ENCODE peak calls at places on chromosomes 1 and 21, in five cellular contexts. O is left lung, A is upper lobe of right lung, V is H9, C is Calu3. Y is an unnamed sample.

GRCh38 chr1:59414406-59415133 is 117.7 kb downstream of the FGGY start:
- DNase-seq in V (no peak), A (no peak), O (no peak), C (no peak), Y (no peak)

GRCh38 chr1:156816561-156817328 is at the start of gene SH2D2A:
- DNase-seq in A (peak; percentile 73), C (no peak), V (no peak), O (peak; percentile 56), Y (no peak)

GRCh38 chr1:230211436-230212145 is 144.6 kb downstream of the GALNT2 start:
- DNase-seq in O (no peak), V (no peak), A (no peak), C (no peak), Y (no peak)

GRCh38 chr1:41874350-41874749 is 44.4 kb downstream of the HIVEP3 start:
- DNase-seq in A (no peak), O (no peak), V (no peak), C (no peak), Y (no peak)

GRCh38 chr1:117371436-117372151 is 4.3 kb downstream of the MAN1A2 start:
- DNase-seq in A (no peak), O (no peak), C (no peak), V (no peak), Y (no peak)

GRCh38 chr1:40389871-40390560 is 16.5 kb downstream of the SMAP2 start:
- DNase-seq in C (no peak), A (no peak), O (no peak), V (no peak), Y (no peak)

GRCh38 chr1:205670611-205671430 is 9.5 kb downstream of the SLC45A3 start:
- DNase-seq in A (no peak), O (no peak), C (no peak), V (no peak), Y (no peak)

GRCh38 chr1:3070654-3071506 is 1.9 kb downstream of the PRDM16 start:
- DNase-seq in A (peak; percentile 68), C (no peak), V (peak; percentile 51), O (no peak), Y (peak; percentile 41)

GRCh38 chr1:100249537-100250257 is at the start of gene DBT:
- DNase-seq in C (peak; percentile 88), V (peak; percentile 97), A (peak; percentile 95), O (peak; percentile 97), Y (peak; percentile 93)

GRCh38 chr1:46413596-46413985 is 19.5 kb downstream of the FAAH start:
- DNase-seq in O (no peak), A (no peak), C (peak; percentile 22), V (peak; percentile 73), Y (peak; percentile 65)

GRCh38 chr1:111988743-111989453 is 570 bp downstream of the KCND3 start:
- DNase-seq in C (no peak), O (no peak), V (peak; percentile 54), A (peak; percentile 70), Y (peak; percentile 31)

GRCh38 chr1:80989455-80989854 is 811.3 kb upstream of the ADGRL2 start:
- DNase-seq in V (no peak), O (no peak), C (no peak), A (no peak), Y (no peak)

GRCh38 chr1:175152006-175152652 is 40.4 kb downstream of the KIAA0040 start:
- DNase-seq in A (no peak), V (peak; percentile 79), C (peak; percentile 80), O (peak; percentile 49), Y (peak; percentile 84)

GRCh38 chr1:246295968-246296367 is 211.1 kb downstream of the SMYD3 start:
- DNase-seq in V (no peak), O (peak; percentile 36), C (no peak), A (no peak), Y (no peak)

GRCh38 chr1:113434081-113434873 is 44.0 kb downstream of the MAGI3 start:
- DNase-seq in V (no peak), C (no peak), O (no peak), A (no peak), Y (no peak)

GRCh38 chr1:201715801-201716741 is 112.9 kb upstream of the IPO9 start:
- DNase-seq in O (peak; percentile 61), A (peak; percentile 46), V (no peak), C (no peak), Y (no peak)

GRCh38 chr1:33654267-33654832 is 181.9 kb downstream of the ZSCAN20 start:
- DNase-seq in O (no peak), C (peak; percentile 18), V (peak; percentile 53), A (no peak), Y (peak; percentile 33)

GRCh38 chr1:21333824-21334213 is 43.6 kb upstream of the ECE1 start:
- DNase-seq in O (no peak), C (no peak), V (no peak), A (no peak), Y (no peak)

GRCh38 chr1:53956308-53957168 is 10.4 kb downstream of the LRRC42 start:
- DNase-seq in C (no peak), A (no peak), O (no peak), V (no peak), Y (no peak)

GRCh38 chr1:4425892-4426291 is 228.5 kb upstream of the AJAP1 start:
- DNase-seq in A (no peak), C (no peak), V (peak; percentile 94), O (no peak), Y (no peak)

GRCh38 chr1:3174487-3175247 is 105.7 kb downstream of the PRDM16 start:
- DNase-seq in A (peak; percentile 85), C (peak; percentile 37), V (no peak), O (peak; percentile 66), Y (no peak)

GRCh38 chr1:1420654-1421134 is 382 bp downstream of the ANKRD65 start:
- DNase-seq in A (no peak), C (no peak), V (peak; percentile 34), O (no peak), Y (no peak)

GRCh38 chr1:186578325-186579016 is 101.8 kb downstream of the PTGS2 start:
- DNase-seq in V (no peak), O (no peak), A (no peak), C (peak; percentile 51), Y (no peak)

GRCh38 chr1:33612877-33613487 is 140.5 kb downstream of the ZSCAN20 start:
- DNase-seq in V (peak; percentile 76), A (no peak), O (no peak), C (peak; percentile 69), Y (peak; percentile 79)

GRCh38 chr1:111561328-111561727 is 57.9 kb upstream of the ADORA3 start:
- DNase-seq in C (no peak), O (no peak), V (no peak), A (no peak), Y (no peak)

GRCh38 chr21:34110594-34111202 is 37.3 kb downstream of the MRPS6 start:
- DNase-seq in V (no peak), O (no peak), A (no peak), C (no peak), Y (no peak)

GRCh38 chr1:91501527-91501859 is 842 bp downstream of the CDC7 start:
- DNase-seq in A (no peak), V (no peak), C (no peak), O (no peak), Y (peak; percentile 37)

GRCh38 chr1:183881387-183882084 is 76.6 kb downstream of the RGL1 start:
- DNase-seq in A (peak; percentile 75), O (peak; percentile 75), C (peak; percentile 96), V (peak; percentile 72), Y (no peak)

GRCh38 chr1:204782118-204782700 is 88.5 kb upstream of the NFASC start:
- DNase-seq in C (no peak), V (no peak), A (no peak), O (no peak), Y (no peak)

GRCh38 chr1:27372808-27373690 is 1.6 kb downstream of the FCN3 start:
- DNase-seq in C (no peak), A (peak; percentile 62), V (peak; percentile 67), O (no peak), Y (no peak)

GRCh38 chr21:17498586-17498985 is 14.3 kb upstream of the CXADR start:
- DNase-seq in O (no peak), V (no peak), C (no peak), A (no peak), Y (no peak)
- TF ChIP-seq CTCF in O (no peak), V (no peak), C (no peak), A (no peak), Y (no peak)

DNA sequence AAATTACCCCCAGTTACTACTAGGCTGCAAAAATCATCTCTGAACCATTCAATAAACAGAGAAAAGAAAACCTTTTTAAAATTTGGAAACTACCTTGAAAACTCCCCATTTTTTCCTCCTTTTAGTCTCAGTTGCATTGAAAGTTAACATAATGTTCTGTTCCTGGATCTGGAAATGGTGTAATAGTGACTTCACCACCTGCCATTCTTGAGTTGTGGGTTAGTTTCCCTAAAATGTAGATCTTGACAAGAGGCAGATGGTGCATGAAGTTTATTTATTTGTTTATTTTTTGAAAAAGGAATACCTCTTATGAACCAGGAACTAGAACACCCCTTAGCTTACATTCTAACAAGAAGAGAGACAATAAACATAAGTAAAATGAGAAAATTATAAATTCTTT is 72.8 kb downstream of the ATF6 start:
- DNase-seq in V (no peak), C (no peak), O (no peak), A (no peak), Y (no peak)
- TF ChIP-seq CTCF in V (no peak), C (no peak), O (no peak), A (no peak), Y (no peak)

GRCh38 chr1:198106007-198106406 is 50.8 kb upstream of the NEK7 start:
- DNase-seq in O (no peak), V (no peak), C (no peak), A (no peak), Y (no peak)
- TF ChIP-seq CTCF in O (no peak), V (peak; percentile 39), C (no peak), A (no peak), Y (no peak)

GRCh38 chr1:25501235-25502058 is 42.0 kb upstream of the LDLRAP1 start:
- DNase-seq in C (no peak), V (peak; percentile 92), O (no peak), A (no peak), Y (peak; percentile 54)
- TF ChIP-seq CTCF in C (no peak), V (peak; percentile 87), O (no peak), A (peak; percentile 17), Y (peak; percentile 27)

DNA sequence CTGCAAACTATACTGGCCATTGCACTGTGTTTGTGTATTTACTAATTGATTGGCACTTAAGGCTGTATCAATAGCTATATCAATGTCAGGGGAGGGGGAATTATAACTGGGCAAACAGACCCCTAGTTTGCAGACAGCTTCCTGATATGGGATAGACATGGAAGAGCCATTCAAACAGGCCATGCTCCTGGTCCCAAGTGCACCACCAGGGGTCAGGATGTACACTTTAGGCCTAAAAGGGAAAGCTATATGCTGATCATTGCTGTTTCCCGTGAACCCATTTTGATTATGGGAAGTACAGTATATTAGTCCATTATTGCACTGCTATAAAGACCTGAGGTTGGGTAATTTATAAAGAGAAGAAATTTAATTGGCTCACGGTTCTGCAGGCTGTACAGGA is 125.0 kb upstream of the BACE2 start:
- DNase-seq in V (no peak), A (no peak), O (no peak), C (no peak), Y (no peak)
- TF ChIP-seq CTCF in V (peak; percentile 62), A (peak; percentile 6), O (no peak), C (no peak), Y (no peak)

Y was measured in glutamatergic neuron.